ENCODE peak calls at places on chromosomes 6 and 20, in four cellular contexts. M is sciatic nerve, N is HFF-Myc, P is memory B cell. O is an unnamed sample.

GRCh38 chr6:138161118-138161433 is 663 bp upstream of the ARFGEF3 start:
- DNase-seq in M (no peak), N (no peak), P (no peak), O (no peak)

GRCh38 chr20:5316188-5317158 is at the start of gene PROKR2:
- DNase-seq in M (no peak), N (no peak), P (no peak), O (no peak)

GRCh38 chr6:55578537-55579363 is at the start of gene HMGCLL1:
- DNase-seq in M (peak), N (no peak), P (no peak), O (peak)

GRCh38 chr20:13638162-13638495 is 603 bp downstream of the TASP1 start:
- DNase-seq in M (no peak), N (no peak), P (no peak), O (no peak)

GRCh38 chr20:63536241-63536977 is 767 bp downstream of the PTK6 start:
- DNase-seq in M (no peak), N (no peak), P (no peak), O (no peak)

GRCh38 chr20:54212226-54212625 is 4.3 kb downstream of the PFDN4 start:
- DNase-seq in M (no peak), N (peak), P (no peak), O (no peak)

GRCh38 chr6:25477006-25477590 is 174.9 kb upstream of the SCGN start:
- DNase-seq in M (no peak), N (no peak), P (no peak), O (no peak)

GRCh38 chr20:15703171-15703911 is 869.9 kb downstream of the KIF16B start:
- DNase-seq in M (no peak), N (no peak), P (no peak), O (no peak)

GRCh38 chr6:131372535-131372934 is 200.5 kb upstream of the ARG1 start:
- DNase-seq in M (no peak), N (no peak), P (no peak), O (no peak)

GRCh38 chr6:81842254-81842653 is 89.8 kb upstream of the TENT5A start:
- DNase-seq in M (no peak), N (no peak), P (no peak), O (no peak)

GRCh38 chr6:163837681-163838431 is 423.3 kb downstream of the QKI start:
- DNase-seq in M (no peak), N (no peak), P (no peak), O (no peak)